ENCODE peak calls at places on chromosomes 16 and 17, in four cellular contexts. One of them, this sample, is unnamed.
A peak's percentile ranks its signal among the peaks of the same experiment; 100 is the strongest.

GRCh38 chr16:2761472-2761871 is 9.0 kb downstream of the SRRM2 start:
- DNase-seq in GM12878: no peak
- DNase-seq in K562: no peak
- DNase-seq in HepG2: no peak
- DNase-seq in this sample: no peak

GRCh38 chr16:49048557-49048956 is 233.1 kb downstream of the CBLN1 start:
- DNase-seq in HepG2: peak; percentile 13
- DNase-seq in GM12878: no peak
- DNase-seq in K562: no peak
- DNase-seq in this sample: no peak

GRCh38 chr17:65243838-65244237 is 106.7 kb downstream of the RGS9 start:
- DNase-seq in HepG2: no peak
- DNase-seq in K562: no peak
- DNase-seq in GM12878: no peak
- DNase-seq in this sample: peak; percentile 12

GRCh38 chr16:3171855-3172593 is 16.0 kb upstream of the OR1F1 start:
- DNase-seq in HepG2: peak; percentile 67
- DNase-seq in GM12878: no peak
- DNase-seq in K562: peak; percentile 69
- DNase-seq in this sample: peak; percentile 53

GRCh38 chr17:49510059-49510719 is 15.1 kb downstream of the NGFR start:
- DNase-seq in GM12878: no peak
- DNase-seq in K562: no peak
- DNase-seq in HepG2: no peak
- DNase-seq in this sample: no peak

GRCh38 chr17:12765544-12765943 is 23.8 kb upstream of the ARHGAP44 start:
- DNase-seq in HepG2: no peak
- DNase-seq in K562: peak; percentile 7
- DNase-seq in GM12878: no peak
- DNase-seq in this sample: no peak

GRCh38 chr17:10337976-10338375 is 34.8 kb downstream of the MYH13 start:
- DNase-seq in HepG2: no peak
- DNase-seq in K562: no peak
- DNase-seq in GM12878: no peak
- DNase-seq in this sample: no peak

GRCh38 chr17:2405247-2405926 is 4.5 kb upstream of the MNT start:
- DNase-seq in K562: no peak
- DNase-seq in GM12878: no peak
- DNase-seq in HepG2: no peak
- DNase-seq in this sample: no peak

GRCh38 chr17:76265624-76266243 is 586 bp downstream of the UBALD2 start:
- DNase-seq in HepG2: no peak
- DNase-seq in GM12878: no peak
- DNase-seq in K562: peak; percentile 40
- DNase-seq in this sample: peak; percentile 63

GRCh38 chr17:35795007-35795870 is at the start of gene MMP28:
- DNase-seq in GM12878: no peak
- DNase-seq in K562: peak; percentile 61
- DNase-seq in HepG2: no peak
- DNase-seq in this sample: peak; percentile 33
- TF ChIP-seq TARDBP in GM12878: no peak
- TF ChIP-seq TARDBP in K562: no peak
- TF ChIP-seq TARDBP in HepG2: no peak
- TF ChIP-seq TARDBP in this sample: no peak

DNA sequence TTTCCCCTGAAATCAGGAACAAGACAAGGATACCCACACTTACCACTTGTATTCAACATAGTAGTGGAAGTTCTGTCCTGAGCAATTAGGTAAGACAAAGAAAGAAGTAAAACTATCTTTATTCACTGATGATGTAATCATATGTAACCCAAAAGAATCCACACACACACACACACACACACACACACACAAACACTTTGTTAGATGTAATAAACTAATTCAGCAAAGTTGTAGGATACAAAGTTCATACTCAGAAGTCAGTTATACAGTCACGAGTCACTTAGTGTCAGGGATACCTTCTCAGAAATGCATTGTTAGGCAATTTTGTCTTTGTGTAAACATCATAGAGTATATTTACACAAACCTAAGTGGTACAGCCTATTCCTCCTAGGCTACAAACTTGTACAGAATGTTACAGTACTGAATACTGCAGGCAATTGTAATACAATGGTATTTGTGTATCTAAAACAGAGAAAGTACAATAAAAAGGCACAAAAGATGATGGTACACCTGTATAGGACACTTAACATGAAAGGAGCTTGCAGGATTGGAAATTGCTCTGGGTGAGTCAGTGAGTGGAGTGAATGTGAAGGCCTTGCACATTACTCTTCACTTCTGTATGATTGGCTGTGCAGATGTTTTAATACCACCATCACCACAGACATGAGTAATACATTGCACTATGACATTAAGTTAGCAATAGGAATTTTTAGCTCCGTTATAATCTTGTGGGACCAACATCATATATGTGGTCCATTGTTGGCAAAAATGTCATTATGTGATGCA is 370.1 kb downstream of the ZFHX3 start:
- DNase-seq in K562: no peak
- DNase-seq in GM12878: no peak
- DNase-seq in HepG2: peak; percentile 87
- DNase-seq in this sample: no peak
- TF ChIP-seq FOXK2 in K562: no peak
- TF ChIP-seq FOXK2 in GM12878: no peak
- TF ChIP-seq FOXK2 in HepG2: no peak
- TF ChIP-seq FOXK2 in this sample: no peak

GRCh38 chr16:83187404-83187803 is 560.6 kb downstream of the CDH13 start:
- DNase-seq in HepG2: no peak
- DNase-seq in GM12878: no peak
- DNase-seq in K562: no peak
- DNase-seq in this sample: no peak
- TF ChIP-seq TARDBP in HepG2: no peak
- TF ChIP-seq TARDBP in GM12878: no peak
- TF ChIP-seq TARDBP in K562: no peak
- TF ChIP-seq TARDBP in this sample: no peak

GRCh38 chr17:62704381-62704971 is 77.0 kb downstream of the MRC2 start:
- DNase-seq in K562: no peak
- DNase-seq in GM12878: no peak
- DNase-seq in HepG2: no peak
- DNase-seq in this sample: no peak

GRCh38 chr17:62706598-62707424 is 79.3 kb downstream of the MRC2 start:
- DNase-seq in GM12878: no peak
- DNase-seq in HepG2: no peak
- DNase-seq in K562: no peak
- DNase-seq in this sample: no peak

GRCh38 chr17:62705116-62705515 is 77.6 kb downstream of the MRC2 start:
- DNase-seq in HepG2: no peak
- DNase-seq in GM12878: no peak
- DNase-seq in K562: no peak
- DNase-seq in this sample: no peak

GRCh38 chr17:62707425-62707739 is 79.9 kb downstream of the MRC2 start:
- DNase-seq in K562: no peak
- DNase-seq in HepG2: no peak
- DNase-seq in GM12878: no peak
- DNase-seq in this sample: no peak

GRCh38 chr17:62705781-62706597 is 78.5 kb downstream of the MRC2 start:
- DNase-seq in K562: no peak
- DNase-seq in GM12878: no peak
- DNase-seq in HepG2: no peak
- DNase-seq in this sample: no peak
- TF ChIP-seq FOXK2 in K562: no peak
- TF ChIP-seq FOXK2 in GM12878: no peak
- TF ChIP-seq FOXK2 in HepG2: no peak
- TF ChIP-seq FOXK2 in this sample: no peak

This sample was measured in HEK293T.